ENCODE peak calls at places on chromosome 10, in six cellular contexts. X is OCI-LY7, S is IMR-90, Z is GM12865, D is GM23248, T is fibroblast of pulmonary artery. V is an unnamed sample.

GRCh38 chr10:100621360-100622205 is 85.8 kb downstream of the HIF1AN start:
- DNase-seq in X (no peak), S (peak; percentile 7), Z (peak; percentile 66), D (no peak), T (peak; percentile 13), V (no peak)

GRCh38 chr10:99958806-99959205 is 50.9 kb downstream of the DNMBP start:
- DNase-seq in X (no peak), S (no peak), Z (no peak), D (no peak), T (no peak), V (no peak)

GRCh38 chr10:34988397-34989067 is 101.6 kb downstream of the CUL2 start:
- DNase-seq in X (no peak), S (no peak), Z (no peak), D (no peak), T (no peak), V (no peak)

GRCh38 chr10:62433181-62433692 is 59.1 kb downstream of the ZNF365 start:
- DNase-seq in X (no peak), S (peak; percentile 97), Z (peak; percentile 57), D (peak; percentile 98), T (peak; percentile 84), V (no peak)

GRCh38 chr10:86868353-86868752 is 89.1 kb downstream of the MMRN2 start:
- DNase-seq in X (no peak), S (peak; percentile 47), Z (no peak), D (no peak), T (peak; percentile 85), V (no peak)

GRCh38 chr10:62492012-62492869 is 118.1 kb downstream of the ZNF365 start:
- DNase-seq in X (peak; percentile 72), S (peak; percentile 25), Z (peak; percentile 64), D (peak; percentile 50), T (peak; percentile 44), V (peak; percentile 15)

GRCh38 chr10:5482016-5482415 is 17.4 kb downstream of the CALML5 start:
- DNase-seq in X (no peak), S (no peak), Z (no peak), D (no peak), T (no peak), V (no peak)

GRCh38 chr10:47256753-47257336 is 43.2 kb upstream of the GDF10 start:
- DNase-seq in X (no peak), S (no peak), Z (peak; percentile 5), D (no peak), T (no peak), V (no peak)

GRCh38 chr10:131739201-131739600 is 161.6 kb upstream of the PPP2R2D start:
- DNase-seq in X (no peak), S (no peak), Z (no peak), D (no peak), T (no peak), V (no peak)

GRCh38 chr10:132806126-132807061 is 20.4 kb upstream of the NKX6-2 start:
- DNase-seq in X (no peak), S (no peak), Z (no peak), D (no peak), T (no peak), V (no peak)

GRCh38 chr10:42867571-42867970 is 85.0 kb downstream of the BMS1 start:
- DNase-seq in X (no peak), S (no peak), Z (no peak), D (no peak), T (no peak), V (no peak)

GRCh38 chr10:126421745-126422144 is 33.5 kb upstream of the ADAM12 start:
- DNase-seq in X (no peak), S (peak; percentile 90), Z (no peak), D (peak; percentile 98), T (peak; percentile 97), V (no peak)

GRCh38 chr10:118573512-118573911 is 21.9 kb downstream of the PRLHR start:
- DNase-seq in X (no peak), S (no peak), Z (no peak), D (no peak), T (no peak), V (no peak)

GRCh38 chr10:70191906-70192305 is 21.6 kb upstream of the SAR1A start:
- DNase-seq in X (no peak), S (peak; percentile 95), Z (no peak), D (peak; percentile 94), T (peak; percentile 95), V (no peak)

GRCh38 chr10:74047304-74047703 is 49.4 kb downstream of the VCL start:
- DNase-seq in X (no peak), S (peak; percentile 94), Z (no peak), D (peak; percentile 90), T (peak; percentile 53), V (no peak)

GRCh38 chr10:26557641-26558014 is 119.5 kb downstream of the APBB1IP start:
- DNase-seq in X (no peak), S (no peak), Z (no peak), D (peak; percentile 86), T (peak; percentile 25), V (no peak)

GRCh38 chr10:1595242-1595600 is 142.1 kb downstream of the ADARB2 start:
- DNase-seq in X (no peak), S (no peak), Z (no peak), D (no peak), T (no peak), V (no peak)

GRCh38 chr10:36172054-36172531 is 530.0 kb upstream of the FZD8 start:
- DNase-seq in X (no peak), S (peak; percentile 71), Z (no peak), D (peak; percentile 85), T (peak; percentile 77), V (no peak)
- H3K4me3 ChIP-seq in X (no peak overlapping the region), S (peak overlapping the region; percentile 4), Z (no peak overlapping the region), D (peak overlapping the region; percentile 50), T (peak overlapping the region; percentile 5), V (no peak overlapping the region)

GRCh38 chr10:38103754-38104153 is 9.6 kb downstream of the ZNF37A start:
- DNase-seq in X (peak; percentile 26), S (no peak), Z (no peak), D (no peak), T (no peak), V (no peak)
- H3K4me3 ChIP-seq in X (no peak overlapping the region), S (no peak overlapping the region), Z (no peak overlapping the region), D (no peak overlapping the region), T (no peak overlapping the region), V (no peak overlapping the region)

DNA sequence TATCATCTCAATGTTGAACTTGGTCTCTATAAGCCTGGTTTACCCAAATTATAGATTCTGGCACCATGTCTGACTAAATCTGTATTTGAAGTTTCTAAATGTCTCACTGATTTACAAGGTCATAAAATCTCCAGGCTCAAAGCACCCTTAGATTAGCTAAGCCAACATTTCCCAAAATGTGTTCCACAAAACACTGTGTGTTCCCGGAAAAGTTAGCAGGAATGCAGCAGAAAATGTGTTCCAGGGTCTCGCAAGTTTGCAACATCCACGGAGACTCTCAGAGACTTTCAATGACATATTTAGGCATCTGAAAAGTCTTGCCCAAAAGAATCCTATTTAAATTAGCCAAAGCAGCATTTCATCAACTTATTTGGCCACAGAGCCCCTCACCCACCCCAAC is 91.9 kb downstream of the SORBS1 start:
- DNase-seq in X (no peak), S (no peak), Z (no peak), D (no peak), T (no peak), V (no peak)
- H3K4me3 ChIP-seq in X (no peak overlapping the region), S (no peak overlapping the region), Z (no peak overlapping the region), D (no peak overlapping the region), T (no peak overlapping the region), V (no peak overlapping the region)

GRCh38 chr10:80203835-80204148 is 1.5 kb downstream of the ANXA11 start:
- DNase-seq in X (no peak), S (no peak), Z (no peak), D (no peak), T (no peak), V (no peak)

GRCh38 chr10:80204193-80204714 is 1.1 kb downstream of the ANXA11 start:
- DNase-seq in X (peak; percentile 27), S (no peak), Z (peak; percentile 15), D (peak; percentile 76), T (no peak), V (no peak)

GRCh38 chr10:80201592-80202256 is 3.6 kb downstream of the ANXA11 start:
- DNase-seq in X (no peak), S (no peak), Z (no peak), D (no peak), T (no peak), V (no peak)

GRCh38 chr10:80204801-80205477 is 398 bp downstream of the ANXA11 start:
- DNase-seq in X (peak; percentile 53), S (peak; percentile 30), Z (peak; percentile 48), D (peak; percentile 66), T (no peak), V (no peak)

DNA sequence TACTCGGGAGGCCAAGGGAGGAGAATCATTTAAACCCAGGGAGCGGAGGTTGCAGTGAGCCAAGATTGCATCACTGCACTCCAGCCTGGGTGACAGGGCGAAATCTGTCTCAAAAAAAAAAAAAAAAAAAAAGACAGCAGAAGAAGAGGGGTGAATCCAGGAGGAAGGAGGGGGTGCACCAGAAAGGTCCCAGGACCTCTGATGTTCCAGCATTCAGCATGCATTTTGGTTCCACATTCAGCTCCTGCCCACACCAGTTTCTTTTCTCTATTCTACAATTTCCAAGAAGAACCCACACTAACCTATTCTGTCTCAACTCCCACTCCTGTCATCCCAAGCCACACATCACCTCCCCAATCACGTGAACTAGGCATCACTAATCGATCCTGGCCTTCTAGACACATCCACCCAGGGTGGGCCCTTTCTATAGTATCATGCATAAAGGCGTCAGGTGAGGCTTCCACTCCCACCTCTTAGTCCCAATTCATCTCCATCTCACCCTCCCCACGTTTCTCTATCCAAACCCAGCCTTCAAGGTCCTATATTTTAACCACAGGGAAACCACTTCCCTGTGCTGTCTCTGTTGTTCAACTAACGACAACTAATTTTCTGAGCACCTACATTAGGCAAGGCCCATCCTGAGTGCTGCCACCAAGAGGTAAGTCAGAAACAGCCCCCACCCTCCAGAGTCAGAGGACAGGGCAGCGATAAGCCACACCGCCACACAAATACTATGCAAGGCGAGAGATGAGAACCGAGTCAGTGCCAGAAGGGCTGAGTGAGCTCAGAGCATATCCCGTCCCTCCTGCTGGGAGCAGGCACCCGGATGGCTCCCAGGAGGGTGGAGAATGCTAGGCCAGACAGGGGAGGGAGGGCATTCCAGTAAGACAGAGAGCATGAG is 2.2 kb downstream of the ANXA11 start:
- DNase-seq in X (peak; percentile 83), S (peak; percentile 85), Z (peak; percentile 75), D (peak; percentile 97), T (peak; percentile 91), V (peak; percentile 55)
- H3K4me3 ChIP-seq in X (peak overlapping the region; percentile 80), S (peak overlapping the region; percentile 12), Z (peak overlapping the region; percentile 67), D (peak overlapping the region; percentile 83), T (peak overlapping the region; percentile 62), V (peak overlapping the region; percentile 84)

DNA sequence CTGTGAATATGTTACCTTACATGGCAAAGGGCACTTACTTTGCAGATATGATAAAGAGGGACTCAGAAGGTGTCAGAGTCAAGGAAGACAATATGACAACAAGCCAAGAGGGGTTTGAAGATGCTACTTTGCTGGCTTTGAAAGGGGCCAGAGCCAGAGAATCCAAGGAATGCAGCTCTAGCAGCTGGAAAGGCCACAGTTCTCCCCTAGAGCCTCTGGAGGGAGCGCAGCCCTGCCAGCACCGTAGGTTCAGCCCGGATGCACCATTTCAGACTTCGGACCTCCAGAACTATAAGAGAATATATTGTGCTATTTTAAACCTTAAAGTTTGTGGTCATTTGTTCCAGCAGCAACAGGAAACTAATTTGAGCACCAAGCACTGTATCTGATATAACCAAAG is 32.9 kb upstream of the WDR11 start:
- DNase-seq in X (no peak), S (no peak), Z (no peak), D (no peak), T (no peak), V (no peak)
- H3K4me3 ChIP-seq in X (no peak overlapping the region), S (no peak overlapping the region), Z (no peak overlapping the region), D (no peak overlapping the region), T (no peak overlapping the region), V (no peak overlapping the region)

V was measured in GM12864.